ENCODE peak calls at places on chromosomes 13 and 19, in ten cellular contexts. A is WTC11; U is fibroblast of the aortic adventitia; E is left colon; G is MM.1S; M is cardiac fibroblast; K is T-helper 9 cell; D is heart right ventricle; W is stimulated activated CD8-positive, alpha-beta memory T cell treated with anti-CD3 and anti-CD28 coated beads, Interleukin-4, amount 100 ng/mL, for 24 hours; X is central memory CD4-positive, alpha-beta T cell. I is an unnamed sample.

GRCh38 chr19:18763674-18764590 is 27.2 kb downstream of the COMP start:
- DNase-seq in A (no peak), U (peak), E (no peak), G (no peak), M (peak), K (no peak), D (no peak), W (no peak), X (no peak), I (no peak)

GRCh38 chr19:13764101-13764807 is at the start of gene MRI1:
- DNase-seq in A (peak), U (peak), E (peak), G (peak), M (peak), K (peak), D (peak), W (peak), X (peak), I (peak)

GRCh38 chr19:4301590-4302237 is 475 bp downstream of the TMIGD2 start:
- DNase-seq in A (no peak), U (no peak), E (no peak), G (no peak), M (no peak), K (no peak), D (no peak), W (no peak), X (no peak), I (no peak)

GRCh38 chr19:512548-513365 is 5.5 kb downstream of the TPGS1 start:
- DNase-seq in A (peak), U (no peak), E (no peak), G (no peak), M (no peak), K (no peak), D (no peak), W (no peak), X (no peak), I (no peak)

GRCh38 chr19:29263305-29264080 is 50.5 kb upstream of the UQCRFS1 start:
- DNase-seq in A (peak), U (peak), E (no peak), G (peak), M (peak), K (peak), D (no peak), W (peak), X (peak), I (no peak)

GRCh38 chr13:95455782-95456181 is 96.7 kb upstream of the CLDN10 start:
- DNase-seq in A (no peak), U (no peak), E (no peak), G (peak), M (no peak), K (no peak), D (no peak), W (no peak), X (no peak), I (no peak)

GRCh38 chr19:41089955-41090354 is 1.7 kb downstream of the CYP2A13 start:
- DNase-seq in A (peak), U (no peak), E (no peak), G (no peak), M (no peak), K (no peak), D (no peak), W (no peak), X (peak), I (no peak)

GRCh38 chr13:102642475-102642874 is 45.7 kb downstream of the TPP2 start:
- DNase-seq in A (no peak), U (peak), E (peak), G (no peak), M (no peak), K (no peak), D (peak), W (no peak), X (no peak), I (peak)

GRCh38 chr19:33500991-33501390 is 20.6 kb downstream of the PEPD start:
- DNase-seq in A (no peak), U (no peak), E (no peak), G (no peak), M (no peak), K (no peak), D (no peak), W (no peak), X (no peak), I (no peak)

GRCh38 chr19:55258476-55258827 is 365 bp downstream of the PPP6R1 start:
- DNase-seq in A (no peak), U (no peak), E (no peak), G (peak), M (no peak), K (peak), D (no peak), W (no peak), X (no peak), I (no peak)

GRCh38 chr13:35252536-35253205 is 223.8 kb downstream of the MAB21L1 start:
- DNase-seq in A (no peak), U (no peak), E (no peak), G (peak), M (no peak), K (no peak), D (no peak), W (no peak), X (no peak), I (no peak)

GRCh38 chr13:36801035-36801434 is 18.0 kb upstream of the RFXAP start:
- DNase-seq in A (no peak), U (no peak), E (no peak), G (no peak), M (no peak), K (no peak), D (no peak), W (no peak), X (no peak), I (no peak)

GRCh38 chr13:27969073-27969865 is at the start of gene CDX2:
- DNase-seq in A (peak), U (no peak), E (peak), G (no peak), M (no peak), K (no peak), D (no peak), W (no peak), X (no peak), I (peak)

GRCh38 chr13:21833921-21834320 is 163.0 kb downstream of the FGF9 start:
- DNase-seq in A (no peak), U (no peak), E (no peak), G (no peak), M (no peak), K (no peak), D (no peak), W (no peak), X (no peak), I (no peak)

GRCh38 chr13:46804391-46804815 is 7.4 kb upstream of the ESD start:
- DNase-seq in A (no peak), U (peak), E (no peak), G (no peak), M (peak), K (no peak), D (no peak), W (no peak), X (no peak), I (no peak)

GRCh38 chr13:83879431-83880171 is 2.7 kb downstream of the SLITRK1 start:
- DNase-seq in A (no peak), U (no peak), E (no peak), G (no peak), M (no peak), K (no peak), D (no peak), W (no peak), X (no peak), I (no peak)

GRCh38 chr13:44331912-44332840 is 41.4 kb upstream of the SERP2 start:
- DNase-seq in A (no peak), U (peak), E (peak), G (no peak), M (peak), K (no peak), D (peak), W (no peak), X (no peak), I (no peak)

GRCh38 chr19:50344661-50345318 is 15.6 kb upstream of the KCNC3 start:
- DNase-seq in A (no peak), U (no peak), E (no peak), G (no peak), M (no peak), K (no peak), D (no peak), W (no peak), X (no peak), I (no peak)

GRCh38 chr19:4867534-4868285 is at the start of gene PLIN3:
- DNase-seq in A (peak), U (peak), E (peak), G (peak), M (peak), K (peak), D (peak), W (peak), X (peak), I (peak)

GRCh38 chr19:7595466-7596133 is at the start of gene CAMSAP3:
- DNase-seq in A (peak), U (peak), E (peak), G (peak), M (no peak), K (no peak), D (no peak), W (peak), X (no peak), I (peak)

GRCh38 chr13:36261011-36261410 is 36.6 kb downstream of the CCDC169 start:
- DNase-seq in A (no peak), U (no peak), E (no peak), G (no peak), M (no peak), K (no peak), D (no peak), W (no peak), X (no peak), I (no peak)

GRCh38 chr13:94325660-94326059 is 153.8 kb downstream of the DCT start:
- DNase-seq in A (no peak), U (no peak), E (no peak), G (no peak), M (no peak), K (no peak), D (no peak), W (no peak), X (no peak), I (no peak)

GRCh38 chr13:81473366-81473899 is 1132.5 kb upstream of the SPRY2 start:
- DNase-seq in A (no peak), U (no peak), E (no peak), G (no peak), M (no peak), K (no peak), D (no peak), W (no peak), X (no peak), I (no peak)

GRCh38 chr19:33143897-33144405 is 12.0 kb downstream of the WDR88 start:
- DNase-seq in A (peak), U (peak), E (peak), G (peak), M (peak), K (peak), D (peak), W (no peak), X (peak), I (peak)

GRCh38 chr19:32471095-32471494 is 65.5 kb downstream of the DPY19L3 start:
- DNase-seq in A (no peak), U (no peak), E (no peak), G (no peak), M (peak), K (no peak), D (peak), W (no peak), X (no peak), I (no peak)

GRCh38 chr13:112446347-112446861 is 70.2 kb downstream of the SPACA7 start:
- DNase-seq in A (no peak), U (no peak), E (no peak), G (no peak), M (no peak), K (no peak), D (no peak), W (no peak), X (no peak), I (peak)

GRCh38 chr13:99078014-99078771 is 100.3 kb upstream of the DOCK9 start:
- DNase-seq in A (no peak), U (no peak), E (no peak), G (no peak), M (no peak), K (no peak), D (no peak), W (no peak), X (peak), I (no peak)

GRCh38 chr13:81872581-81872980 is 1531.7 kb upstream of the SPRY2 start:
- DNase-seq in A (no peak), U (no peak), E (no peak), G (peak), M (no peak), K (no peak), D (no peak), W (no peak), X (no peak), I (no peak)

GRCh38 chr13:50085063-50085462 is 69.8 kb downstream of the KCNRG start:
- DNase-seq in A (no peak), U (peak), E (no peak), G (no peak), M (peak), K (no peak), D (no peak), W (no peak), X (peak), I (no peak)

GRCh38 chr13:98910501-98910951 is 67.3 kb downstream of the DOCK9 start:
- DNase-seq in A (no peak), U (peak), E (no peak), G (no peak), M (peak), K (no peak), D (no peak), W (no peak), X (peak), I (no peak)

GRCh38 chr13:43246382-43246781 is 223.0 kb downstream of the DNAJC15 start:
- DNase-seq in A (no peak), U (no peak), E (no peak), G (no peak), M (no peak), K (no peak), D (no peak), W (no peak), X (no peak), I (no peak)

GRCh38 chr19:31285744-31286143 is 63.5 kb downstream of the TSHZ3 start:
- DNase-seq in A (no peak), U (peak), E (no peak), G (no peak), M (peak), K (no peak), D (no peak), W (no peak), X (no peak), I (no peak)

GRCh38 chr19:3784607-3785463 is 1.3 kb downstream of the MATK start:
- DNase-seq in A (no peak), U (no peak), E (no peak), G (no peak), M (no peak), K (no peak), D (no peak), W (no peak), X (no peak), I (no peak)

GRCh38 chr13:113669231-113669870 is 2.3 kb downstream of the GRK1 start:
- DNase-seq in A (peak), U (no peak), E (no peak), G (no peak), M (no peak), K (no peak), D (no peak), W (no peak), X (no peak), I (no peak)

GRCh38 chr19:18450934-18451836 is 13.3 kb upstream of the ISYNA1 start:
- DNase-seq in A (peak), U (peak), E (no peak), G (peak), M (peak), K (peak), D (peak), W (peak), X (peak), I (peak)